ENCODE peak calls at places on chromosomes 7 and 10, in seven cellular contexts. One of them, this sample, is unnamed. For H3K36me3, the result is how much of the 10 kb centered on the place peaks cover.

GRCh38 chr10:68223535-68224165 is 8.3 kb downstream of the ATOH7 start:
- DNase-seq in neural progenitor cell: peak
- DNase-seq in CD8-positive, alpha-beta memory T cell: no peak
- DNase-seq in OCI-LY7: peak
- DNase-seq in tibial nerve: no peak
- DNase-seq in heart right ventricle: no peak
- DNase-seq in DND-41: peak
- DNase-seq in this sample: no peak

GRCh38 chr10:126235091-126235978 is 152.9 kb downstream of the ADAM12 start:
- DNase-seq in tibial nerve: no peak
- DNase-seq in OCI-LY7: no peak
- DNase-seq in DND-41: no peak
- DNase-seq in heart right ventricle: no peak
- DNase-seq in neural progenitor cell: no peak
- DNase-seq in CD8-positive, alpha-beta memory T cell: no peak
- DNase-seq in this sample: no peak

GRCh38 chr10:9681655-9682054 is 1336.0 kb upstream of the CELF2 start:
- DNase-seq in tibial nerve: no peak
- DNase-seq in heart right ventricle: no peak
- DNase-seq in DND-41: peak
- DNase-seq in neural progenitor cell: no peak
- DNase-seq in OCI-LY7: peak
- DNase-seq in CD8-positive, alpha-beta memory T cell: no peak
- DNase-seq in this sample: no peak

GRCh38 chr10:6213908-6214307 is 11.2 kb downstream of the PFKFB3 start:
- DNase-seq in heart right ventricle: no peak
- DNase-seq in OCI-LY7: no peak
- DNase-seq in neural progenitor cell: no peak
- DNase-seq in CD8-positive, alpha-beta memory T cell: no peak
- DNase-seq in tibial nerve: no peak
- DNase-seq in DND-41: no peak
- DNase-seq in this sample: no peak

GRCh38 chr10:95864906-95865813 is 42.6 kb upstream of the CC2D2B start:
- DNase-seq in heart right ventricle: no peak
- DNase-seq in CD8-positive, alpha-beta memory T cell: peak
- DNase-seq in DND-41: peak
- DNase-seq in OCI-LY7: peak
- DNase-seq in neural progenitor cell: peak
- DNase-seq in tibial nerve: peak
- DNase-seq in this sample: no peak

GRCh38 chr7:143884978-143885559 is 16.9 kb downstream of the TCAF1 start:
- DNase-seq in tibial nerve: peak
- DNase-seq in heart right ventricle: peak
- DNase-seq in OCI-LY7: no peak
- DNase-seq in CD8-positive, alpha-beta memory T cell: no peak
- DNase-seq in DND-41: no peak
- DNase-seq in neural progenitor cell: peak
- DNase-seq in this sample: no peak

GRCh38 chr10:16348891-16349290 is 87.9 kb upstream of the PTER start:
- DNase-seq in DND-41: no peak
- DNase-seq in heart right ventricle: no peak
- DNase-seq in tibial nerve: no peak
- DNase-seq in neural progenitor cell: no peak
- DNase-seq in CD8-positive, alpha-beta memory T cell: no peak
- DNase-seq in OCI-LY7: no peak
- DNase-seq in this sample: no peak

GRCh38 chr7:137135654-137136350 is 207.7 kb downstream of the PTN start:
- DNase-seq in DND-41: no peak
- DNase-seq in neural progenitor cell: no peak
- DNase-seq in OCI-LY7: no peak
- DNase-seq in tibial nerve: no peak
- DNase-seq in CD8-positive, alpha-beta memory T cell: no peak
- DNase-seq in heart right ventricle: no peak
- DNase-seq in this sample: no peak

GRCh38 chr10:115933098-115933497 is 339.9 kb downstream of the GFRA1 start:
- DNase-seq in CD8-positive, alpha-beta memory T cell: no peak
- DNase-seq in heart right ventricle: no peak
- DNase-seq in tibial nerve: no peak
- DNase-seq in OCI-LY7: no peak
- DNase-seq in neural progenitor cell: no peak
- DNase-seq in DND-41: no peak
- DNase-seq in this sample: no peak

GRCh38 chr7:76165973-76166403 is 35.7 kb upstream of the SRRM3 start:
- DNase-seq in OCI-LY7: no peak
- DNase-seq in CD8-positive, alpha-beta memory T cell: no peak
- DNase-seq in neural progenitor cell: no peak
- DNase-seq in DND-41: no peak
- DNase-seq in heart right ventricle: no peak
- DNase-seq in tibial nerve: no peak
- DNase-seq in this sample: peak

GRCh38 chr10:90919683-90920574 is 958 bp downstream of the ANKRD1 start:
- DNase-seq in tibial nerve: no peak
- DNase-seq in DND-41: no peak
- DNase-seq in heart right ventricle: no peak
- DNase-seq in neural progenitor cell: no peak
- DNase-seq in OCI-LY7: no peak
- DNase-seq in CD8-positive, alpha-beta memory T cell: no peak
- DNase-seq in this sample: no peak

GRCh38 chr10:122375761-122376160 is 1.3 kb downstream of the PLEKHA1 start:
- DNase-seq in DND-41: no peak
- DNase-seq in heart right ventricle: no peak
- DNase-seq in CD8-positive, alpha-beta memory T cell: no peak
- DNase-seq in neural progenitor cell: no peak
- DNase-seq in tibial nerve: no peak
- DNase-seq in OCI-LY7: no peak
- DNase-seq in this sample: no peak

GRCh38 chr7:135538387-135538786 is 19.3 kb upstream of the NUP205 start:
- DNase-seq in heart right ventricle: no peak
- DNase-seq in OCI-LY7: no peak
- DNase-seq in CD8-positive, alpha-beta memory T cell: no peak
- DNase-seq in neural progenitor cell: no peak
- DNase-seq in tibial nerve: no peak
- DNase-seq in DND-41: no peak
- DNase-seq in this sample: no peak

GRCh38 chr10:113175176-113175575 is 225.1 kb downstream of the TCF7L2 start:
- DNase-seq in CD8-positive, alpha-beta memory T cell: no peak
- DNase-seq in tibial nerve: no peak
- DNase-seq in DND-41: no peak
- DNase-seq in OCI-LY7: no peak
- DNase-seq in heart right ventricle: no peak
- DNase-seq in neural progenitor cell: no peak
- DNase-seq in this sample: no peak

GRCh38 chr10:113169853-113170455 is 219.9 kb downstream of the TCF7L2 start:
- DNase-seq in neural progenitor cell: no peak
- DNase-seq in heart right ventricle: no peak
- DNase-seq in OCI-LY7: no peak
- DNase-seq in DND-41: no peak
- DNase-seq in tibial nerve: no peak
- DNase-seq in CD8-positive, alpha-beta memory T cell: no peak
- DNase-seq in this sample: no peak

GRCh38 chr10:113169111-113169510 is 219.1 kb downstream of the TCF7L2 start:
- DNase-seq in neural progenitor cell: peak
- DNase-seq in DND-41: no peak
- DNase-seq in OCI-LY7: no peak
- DNase-seq in heart right ventricle: no peak
- DNase-seq in CD8-positive, alpha-beta memory T cell: no peak
- DNase-seq in tibial nerve: no peak
- DNase-seq in this sample: no peak

GRCh38 chr10:113168560-113168959 is 218.5 kb downstream of the TCF7L2 start:
- DNase-seq in tibial nerve: no peak
- DNase-seq in heart right ventricle: no peak
- DNase-seq in DND-41: no peak
- DNase-seq in neural progenitor cell: no peak
- DNase-seq in CD8-positive, alpha-beta memory T cell: no peak
- DNase-seq in OCI-LY7: no peak
- DNase-seq in this sample: no peak

GRCh38 chr10:113171662-113172061 is 221.6 kb downstream of the TCF7L2 start:
- DNase-seq in OCI-LY7: no peak
- DNase-seq in heart right ventricle: no peak
- DNase-seq in neural progenitor cell: no peak
- DNase-seq in DND-41: no peak
- DNase-seq in CD8-positive, alpha-beta memory T cell: no peak
- DNase-seq in tibial nerve: no peak
- DNase-seq in this sample: no peak
- H3K36me3 ChIP-seq in OCI-LY7: under half
- H3K36me3 ChIP-seq in heart right ventricle: under half
- H3K36me3 ChIP-seq in neural progenitor cell: under half
- H3K36me3 ChIP-seq in DND-41: under half
- H3K36me3 ChIP-seq in CD8-positive, alpha-beta memory T cell: under half
- H3K36me3 ChIP-seq in tibial nerve: under half
- H3K36me3 ChIP-seq in this sample: under half

GRCh38 chr10:72276421-72277339 is 3.0 kb downstream of the DDIT4 start:
- DNase-seq in neural progenitor cell: no peak
- DNase-seq in heart right ventricle: no peak
- DNase-seq in CD8-positive, alpha-beta memory T cell: no peak
- DNase-seq in DND-41: no peak
- DNase-seq in OCI-LY7: no peak
- DNase-seq in tibial nerve: no peak
- DNase-seq in this sample: no peak
- H3K4me3 ChIP-seq in neural progenitor cell: peak
- H3K4me3 ChIP-seq in heart right ventricle: peak
- H3K4me3 ChIP-seq in CD8-positive, alpha-beta memory T cell: peak
- H3K4me3 ChIP-seq in DND-41: no peak
- H3K4me3 ChIP-seq in OCI-LY7: peak
- H3K4me3 ChIP-seq in tibial nerve: peak
- H3K4me3 ChIP-seq in this sample: peak

GRCh38 chr10:26780106-26780792 is 80.5 kb downstream of the ABI1 start:
- DNase-seq in tibial nerve: no peak
- DNase-seq in CD8-positive, alpha-beta memory T cell: no peak
- DNase-seq in neural progenitor cell: no peak
- DNase-seq in OCI-LY7: no peak
- DNase-seq in DND-41: no peak
- DNase-seq in heart right ventricle: no peak
- DNase-seq in this sample: no peak
- H3K27ac ChIP-seq in tibial nerve: no peak
- H3K27ac ChIP-seq in CD8-positive, alpha-beta memory T cell: no peak
- H3K27ac ChIP-seq in neural progenitor cell: no peak
- H3K27ac ChIP-seq in OCI-LY7: no peak
- H3K27ac ChIP-seq in DND-41: no peak
- H3K27ac ChIP-seq in heart right ventricle: no peak
- H3K27ac ChIP-seq in this sample: no peak

DNA sequence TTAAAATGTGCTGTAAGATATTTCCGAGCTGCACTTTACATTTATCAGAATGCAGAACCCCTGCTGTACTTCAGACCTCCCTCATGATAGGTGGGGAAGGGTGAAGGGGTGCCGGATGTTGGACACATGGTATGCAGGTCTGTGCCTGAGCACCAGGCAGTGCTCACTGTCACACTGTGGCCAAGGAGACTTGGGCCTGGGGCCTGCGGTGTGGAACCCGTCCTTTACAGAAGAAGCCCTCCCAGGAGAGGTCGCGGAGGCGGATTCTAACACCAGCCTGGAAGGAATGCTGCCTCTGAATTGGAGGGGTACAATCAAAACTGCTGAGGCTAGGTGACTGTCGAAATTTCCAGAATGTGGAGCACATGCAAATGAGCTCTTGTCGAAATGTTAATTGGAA is 34.5 kb downstream of the DNAJB6 start:
- DNase-seq in neural progenitor cell: no peak
- DNase-seq in OCI-LY7: no peak
- DNase-seq in CD8-positive, alpha-beta memory T cell: no peak
- DNase-seq in tibial nerve: no peak
- DNase-seq in DND-41: no peak
- DNase-seq in heart right ventricle: no peak
- DNase-seq in this sample: no peak
- H3K36me3 ChIP-seq in neural progenitor cell: under half
- H3K36me3 ChIP-seq in OCI-LY7: half or more
- H3K36me3 ChIP-seq in CD8-positive, alpha-beta memory T cell: half or more
- H3K36me3 ChIP-seq in tibial nerve: under half
- H3K36me3 ChIP-seq in DND-41: half or more
- H3K36me3 ChIP-seq in heart right ventricle: half or more
- H3K36me3 ChIP-seq in this sample: half or more

DNA sequence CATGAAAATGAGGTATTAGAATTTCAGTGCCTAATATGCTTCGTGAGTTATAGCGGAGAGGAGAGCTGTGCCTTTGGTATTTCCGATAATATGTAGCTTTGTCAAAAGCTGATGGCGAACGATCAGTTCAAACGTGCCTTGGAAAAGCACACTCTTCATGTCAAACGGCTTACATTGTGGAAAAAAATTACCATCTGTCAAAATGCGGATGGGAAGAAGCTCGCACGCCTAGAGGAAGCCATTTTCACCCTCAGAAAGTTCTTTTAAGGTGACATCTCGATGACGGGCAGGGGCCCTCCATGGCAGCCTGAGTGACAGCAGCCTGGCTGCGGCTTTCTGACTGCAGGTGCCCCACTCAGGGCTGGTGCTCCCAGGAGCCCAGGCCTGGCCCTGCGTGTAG is 288.0 kb downstream of the ACTR3B start:
- DNase-seq in CD8-positive, alpha-beta memory T cell: no peak
- DNase-seq in OCI-LY7: no peak
- DNase-seq in tibial nerve: no peak
- DNase-seq in DND-41: no peak
- DNase-seq in heart right ventricle: no peak
- DNase-seq in neural progenitor cell: no peak
- DNase-seq in this sample: no peak
- H3K4me3 ChIP-seq in CD8-positive, alpha-beta memory T cell: no peak
- H3K4me3 ChIP-seq in OCI-LY7: no peak
- H3K4me3 ChIP-seq in tibial nerve: no peak
- H3K4me3 ChIP-seq in DND-41: no peak
- H3K4me3 ChIP-seq in heart right ventricle: no peak
- H3K4me3 ChIP-seq in neural progenitor cell: no peak
- H3K4me3 ChIP-seq in this sample: no peak

GRCh38 chr10:14740684-14741247 is 33.9 kb downstream of the FAM107B start:
- DNase-seq in heart right ventricle: no peak
- DNase-seq in OCI-LY7: peak
- DNase-seq in neural progenitor cell: no peak
- DNase-seq in CD8-positive, alpha-beta memory T cell: no peak
- DNase-seq in DND-41: no peak
- DNase-seq in tibial nerve: no peak
- DNase-seq in this sample: no peak
- H3K27ac ChIP-seq in heart right ventricle: peak
- H3K27ac ChIP-seq in OCI-LY7: peak
- H3K27ac ChIP-seq in neural progenitor cell: no peak
- H3K27ac ChIP-seq in CD8-positive, alpha-beta memory T cell: no peak
- H3K27ac ChIP-seq in DND-41: no peak
- H3K27ac ChIP-seq in tibial nerve: peak
- H3K27ac ChIP-seq in this sample: peak

This sample was measured in heart left ventricle.